ENCODE peak calls at places on chromosomes 12 and 14, in eight cellular contexts. J is neural progenitor cell; Z is stimulated activated CD8-positive, alpha-beta memory T cell treated with anti-CD3 and anti-CD28 coated beads, Interleukin-4, amount 100 ng/mL, for 1 hour; A is NB4; T is activated T-cell treated with anti-CD3 and anti-CD28 coated beads for 1 hour; S is right atrium auricular region; H is lower lobe of right lung; U is ELF-1. C is an unnamed sample.

GRCh38 chr12:67475725-67476124 is 172.8 kb upstream of the DYRK2 start:
- DNase-seq in T (no peak), H (no peak), U (no peak), A (no peak), S (no peak), J (no peak), Z (no peak), C (no peak)

GRCh38 chr12:153080-153746 is 60.7 kb downstream of the SLC6A12 start:
- DNase-seq in S (no peak), H (peak), J (peak), A (peak), T (peak), Z (peak), U (peak), C (no peak)

GRCh38 chr12:91179315-91179714 is 3.3 kb downstream of the DCN start:
- DNase-seq in U (no peak), T (no peak), A (no peak), J (no peak), H (no peak), S (no peak), Z (no peak), C (no peak)

GRCh38 chr12:32603858-32604257 is 75.2 kb upstream of the DNM1L start:
- DNase-seq in J (no peak), Z (no peak), A (peak), U (no peak), T (no peak), S (no peak), H (no peak), C (peak)

GRCh38 chr14:91901449-91902250 is 34.3 kb upstream of the TC2N start:
- DNase-seq in T (no peak), J (no peak), H (no peak), U (no peak), S (no peak), A (no peak), Z (no peak), C (no peak)

GRCh38 chr12:88258396-88258795 is 116.3 kb downstream of the TMTC3 start:
- DNase-seq in H (no peak), A (no peak), J (no peak), T (no peak), Z (no peak), S (no peak), U (no peak), C (no peak)

GRCh38 chr12:62215506-62215905 is 44.7 kb upstream of the USP15 start:
- DNase-seq in J (no peak), A (peak), Z (no peak), H (no peak), S (no peak), T (no peak), U (peak), C (no peak)

GRCh38 chr12:45966486-45966885 is 23.9 kb downstream of the SCAF11 start:
- DNase-seq in A (peak), Z (no peak), S (no peak), T (no peak), J (no peak), U (no peak), H (no peak), C (no peak)

GRCh38 chr14:105168496-105168978 is at the start of gene JAG2:
- DNase-seq in S (no peak), T (peak), U (no peak), J (peak), A (no peak), Z (no peak), H (peak), C (no peak)

GRCh38 chr12:109738209-109738608 is 24.6 kb downstream of the FAM222A start:
- DNase-seq in Z (no peak), H (peak), U (no peak), A (no peak), S (no peak), J (no peak), T (no peak), C (no peak)

GRCh38 chr12:80442426-80443222 is 1.4 kb upstream of the PTPRQ start:
- DNase-seq in U (no peak), T (no peak), Z (no peak), H (no peak), J (no peak), A (no peak), S (no peak), C (no peak)

GRCh38 chr14:22339277-22339676 is 249.7 kb downstream of the DAD1 start:
- DNase-seq in Z (no peak), H (no peak), U (no peak), J (no peak), A (no peak), T (no peak), S (peak), C (peak)

GRCh38 chr14:104359301-104359968 is 220.1 kb upstream of the C14orf180 start:
- DNase-seq in H (peak), T (no peak), U (no peak), J (no peak), S (no peak), Z (no peak), A (no peak), C (no peak)

GRCh38 chr14:85533821-85534271 is 3.9 kb downstream of the FLRT2 start:
- DNase-seq in J (no peak), U (peak), T (no peak), Z (no peak), A (no peak), S (no peak), H (peak), C (no peak)

GRCh38 chr12:113860950-113861349 is 105.2 kb downstream of the RBM19 start:
- DNase-seq in A (peak), Z (no peak), T (no peak), S (no peak), J (no peak), H (no peak), U (peak), C (peak)

GRCh38 chr12:97194551-97194950 is 268.1 kb upstream of the RMST start:
- DNase-seq in H (no peak), T (no peak), U (no peak), Z (no peak), S (no peak), A (no peak), J (no peak), C (no peak)